ENCODE peak calls at places on chromosomes 5 and 9, in six cellular contexts. W is H1, P is GM12878, S is WTC11, Z is HepG2, G is K562. E is an unnamed sample.

GRCh38 chr5:78738693-78739300 is 90.2 kb upstream of the LHFPL2 start:
- DNase-seq in S (no peak), P (no peak), G (no peak), W (no peak), Z (no peak), E (no peak)

GRCh38 chr5:56112526-56113121 is 117.9 kb upstream of the IL6ST start:
- DNase-seq in W (no peak), Z (no peak), S (no peak), P (no peak), G (no peak), E (no peak)

GRCh38 chr9:108854641-108855528 is 901 bp downstream of the ACTL7B start:
- DNase-seq in G (no peak), W (no peak), P (no peak), Z (no peak), S (no peak), E (no peak)

GRCh38 chr9:114380988-114381387 is 6.8 kb downstream of the AKNA start:
- DNase-seq in G (no peak), S (no peak), P (no peak), W (no peak), Z (no peak), E (no peak)

GRCh38 chr5:121969660-121970295 is 8.0 kb downstream of the SRFBP1 start:
- DNase-seq in Z (no peak), W (no peak), S (no peak), P (no peak), G (no peak), E (no peak)

GRCh38 chr9:123629531-123629930 is 273.5 kb downstream of the CRB2 start:
- DNase-seq in G (no peak), Z (no peak), P (no peak), S (no peak), W (no peak), E (no peak)

GRCh38 chr9:105881654-105882349 is 187.5 kb downstream of the TMEM38B start:
- DNase-seq in W (peak), G (peak), S (peak), Z (peak), P (peak), E (peak)

GRCh38 chr9:77815260-77815659 is 167.1 kb upstream of the GNA14 start:
- DNase-seq in W (no peak), Z (no peak), P (no peak), G (no peak), S (no peak), E (no peak)

GRCh38 chr9:89576404-89576824 is 28.4 kb upstream of the GADD45G start:
- DNase-seq in W (no peak), Z (peak), G (no peak), S (no peak), P (no peak), E (peak)

GRCh38 chr5:179754024-179754423 is 21.4 kb downstream of the MAML1 start:
- DNase-seq in Z (no peak), P (no peak), G (no peak), S (peak), W (no peak), E (no peak)

GRCh38 chr5:88610586-88610985 is 272.4 kb downstream of the MEF2C start:
- DNase-seq in S (no peak), W (no peak), Z (no peak), P (no peak), G (no peak), E (no peak)

GRCh38 chr5:61167382-61167781 is 5.1 kb upstream of the SMIM15 start:
- DNase-seq in Z (no peak), W (no peak), S (no peak), P (no peak), G (no peak), E (peak)

GRCh38 chr9:133955821-133956411 is 36.2 kb downstream of the VAV2 start:
- DNase-seq in W (peak), Z (no peak), P (no peak), S (peak), G (no peak), E (peak)

GRCh38 chr9:17160327-17160726 is 25.5 kb downstream of the CNTLN start:
- DNase-seq in S (no peak), W (no peak), P (no peak), Z (no peak), G (no peak), E (no peak)

GRCh38 chr9:4026925-4027324 is 272.9 kb downstream of the GLIS3 start:
- DNase-seq in P (no peak), W (no peak), G (no peak), Z (no peak), S (no peak), E (no peak)

GRCh38 chr9:131677445-131678180 is 62.3 kb downstream of the RAPGEF1 start:
- DNase-seq in P (peak), Z (peak), G (no peak), W (no peak), S (no peak), E (no peak)

GRCh38 chr5:146040559-146040958 is 64.8 kb downstream of the PLAC8L1 start:
- DNase-seq in S (no peak), Z (no peak), W (no peak), G (no peak), P (no peak), E (no peak)

GRCh38 chr9:108087781-108088180 is 598.2 kb upstream of the KLF4 start:
- DNase-seq in Z (no peak), P (no peak), S (no peak), G (no peak), W (no peak), E (no peak)

GRCh38 chr9:96605328-96605727 is 14.3 kb downstream of the CDC14B start:
- DNase-seq in S (no peak), P (no peak), G (no peak), W (no peak), Z (no peak), E (peak)

GRCh38 chr9:107612136-107612535 is 122.6 kb upstream of the KLF4 start:
- DNase-seq in W (no peak), P (no peak), G (no peak), S (no peak), Z (no peak), E (no peak)

GRCh38 chr9:128910906-128911305 is 9.9 kb upstream of the PHYHD1 start:
- DNase-seq in G (no peak), S (no peak), W (no peak), P (no peak), Z (no peak), E (no peak)

GRCh38 chr5:15702102-15702501 is 202.1 kb downstream of the FBXL7 start:
- DNase-seq in P (no peak), G (no peak), S (no peak), W (no peak), Z (peak), E (peak)

GRCh38 chr9:113173341-113173740 is 22.5 kb downstream of the SLC31A2 start:
- DNase-seq in W (no peak), G (no peak), S (no peak), P (no peak), Z (no peak), E (no peak)

GRCh38 chr5:94901071-94901979 is 282.9 kb downstream of the SLF1 start:
- DNase-seq in G (no peak), Z (no peak), S (no peak), P (peak), W (no peak), E (no peak)

GRCh38 chr5:94903719-94904118 is 285.2 kb downstream of the SLF1 start:
- DNase-seq in W (no peak), G (no peak), S (no peak), P (no peak), Z (no peak), E (no peak)

GRCh38 chr5:94900006-94900505 is 281.6 kb downstream of the SLF1 start:
- DNase-seq in G (no peak), Z (no peak), W (no peak), P (no peak), S (no peak), E (no peak)
- TF ChIP-seq CREB1 in G (no peak), Z (no peak), W (no peak), P (no peak), S (no peak), E (no peak)

DNA sequence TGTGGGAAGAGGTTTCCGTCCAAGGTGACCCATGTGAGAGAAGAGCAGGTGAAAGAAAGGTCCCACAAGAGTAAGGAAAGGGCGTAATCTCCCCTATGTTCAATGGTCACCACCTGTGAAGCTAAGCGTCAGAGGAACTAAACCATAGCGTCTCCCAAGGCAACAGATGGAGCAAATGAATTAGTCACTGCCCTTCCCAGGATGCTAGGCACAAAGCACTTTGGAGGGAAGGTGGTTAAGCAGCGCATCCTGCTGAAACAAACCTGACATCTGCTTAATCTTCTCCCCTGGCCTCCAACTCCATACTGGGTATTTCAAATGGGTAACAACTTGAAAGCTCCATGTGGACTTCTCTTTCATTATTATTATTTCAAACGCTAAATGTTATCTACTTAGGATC is 227.4 kb downstream of the MLLT3 start:
- DNase-seq in G (no peak), S (no peak), P (no peak), W (no peak), Z (no peak), E (peak)
- TF ChIP-seq CREB1 in G (no peak), S (no peak), P (no peak), W (no peak), Z (no peak), E (no peak)

GRCh38 chr5:40082313-40082712 is 597.4 kb upstream of the PTGER4 start:
- DNase-seq in G (no peak), S (no peak), P (no peak), W (no peak), Z (no peak), E (no peak)

GRCh38 chr5:40084614-40085013 is 595.1 kb upstream of the PTGER4 start:
- DNase-seq in Z (no peak), W (no peak), G (no peak), S (no peak), P (no peak), E (no peak)

GRCh38 chr5:40074801-40075200 is 604.9 kb upstream of the PTGER4 start:
- DNase-seq in W (no peak), Z (no peak), S (no peak), P (no peak), G (no peak), E (no peak)

GRCh38 chr5:40078907-40079575 is 600.7 kb upstream of the PTGER4 start:
- DNase-seq in W (no peak), P (no peak), Z (no peak), S (no peak), G (no peak), E (no peak)

DNA sequence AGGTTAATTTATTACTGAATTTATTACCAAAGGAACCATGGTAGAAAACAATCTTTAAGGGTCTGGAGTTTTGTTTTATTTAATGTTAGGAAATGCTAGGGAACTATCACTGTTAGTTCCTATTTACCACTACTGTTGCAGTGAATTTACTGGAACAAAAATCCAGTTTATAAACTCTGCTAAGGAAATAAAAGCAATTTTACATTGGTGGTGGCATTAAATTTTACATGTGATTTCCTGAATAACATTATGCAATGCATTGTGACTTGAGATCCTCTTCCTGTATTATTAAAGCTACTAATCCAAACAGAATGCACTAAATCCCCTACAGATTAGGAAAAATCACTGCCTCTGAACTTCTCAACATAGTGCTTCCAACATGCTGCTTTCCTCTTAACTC is 599.5 kb upstream of the PTGER4 start:
- DNase-seq in P (no peak), G (no peak), S (no peak), W (no peak), Z (no peak), E (no peak)
- TF ChIP-seq CREB1 in P (no peak), G (no peak), S (no peak), W (no peak), Z (no peak), E (no peak)

GRCh38 chr5:143001764-143002351 is 231.7 kb downstream of the ARHGAP26 start:
- DNase-seq in G (no peak), S (no peak), P (no peak), Z (no peak), W (no peak), E (peak)
- TF ChIP-seq CREB1 in G (no peak), S (no peak), P (no peak), Z (no peak), W (no peak), E (no peak)

GRCh38 chr5:177365845-177366527 is 8.3 kb downstream of the RGS14 start:
- DNase-seq in W (no peak), P (no peak), G (peak), S (no peak), Z (no peak), E (peak)
- TF ChIP-seq CREB1 in W (no peak), P (no peak), G (no peak), S (no peak), Z (no peak), E (no peak)

GRCh38 chr5:149268928-149269557 is 2.6 kb upstream of the AFAP1L1 start:
- DNase-seq in Z (peak), S (no peak), W (no peak), G (peak), P (no peak), E (peak)

GRCh38 chr5:149273950-149274349 is 2.3 kb downstream of the AFAP1L1 start:
- DNase-seq in G (no peak), W (no peak), Z (peak), S (no peak), P (no peak), E (no peak)

GRCh38 chr5:149271195-149271716 is 403 bp upstream of the AFAP1L1 start:
- DNase-seq in Z (peak), S (peak), P (no peak), G (no peak), W (peak), E (peak)

GRCh38 chr5:149273237-149273636 is 1.6 kb downstream of the AFAP1L1 start:
- DNase-seq in P (no peak), G (no peak), W (no peak), S (no peak), Z (no peak), E (peak)

GRCh38 chr5:149271717-149272558 is at the start of gene AFAP1L1:
- DNase-seq in G (peak), Z (peak), P (no peak), W (peak), S (peak), E (peak)
- TF ChIP-seq CREB1 in G (no peak), Z (no peak), P (no peak), W (no peak), S (no peak), E (no peak)

GRCh38 chr5:174424219-174425053 is 299.9 kb upstream of the MSX2 start:
- DNase-seq in S (no peak), G (no peak), W (no peak), Z (no peak), P (no peak), E (no peak)
- TF ChIP-seq CREB1 in S (no peak), G (no peak), W (no peak), Z (no peak), P (no peak), E (no peak)

GRCh38 chr5:126884269-126884819 is 107.4 kb downstream of the LMNB1 start:
- DNase-seq in Z (no peak), P (no peak), W (no peak), S (no peak), G (peak), E (no peak)
- TF ChIP-seq CREB1 in Z (no peak), P (no peak), W (no peak), S (no peak), G (peak), E (no peak)

GRCh38 chr9:34458013-34458966 is at the start of the genes DNAI1 and FAM219A:
- DNase-seq in G (peak), S (peak), P (peak), W (peak), Z (peak), E (peak)

GRCh38 chr9:34459356-34459755 is 751 bp downstream of the DNAI1 start:
- DNase-seq in W (no peak), P (no peak), G (no peak), Z (no peak), S (no peak), E (no peak)

GRCh38 chr9:34458967-34459355 is 356 bp downstream of the DNAI1 start:
- DNase-seq in W (no peak), P (no peak), Z (no peak), G (no peak), S (no peak), E (peak)

GRCh38 chr9:34456746-34457145 is 1.6 kb downstream of the FAM219A start:
- DNase-seq in W (no peak), Z (no peak), S (no peak), G (no peak), P (no peak), E (no peak)

GRCh38 chr9:34457266-34458012 is 931 bp downstream of the FAM219A start:
- DNase-seq in W (peak), S (peak), P (no peak), Z (no peak), G (peak), E (peak)
- TF ChIP-seq CREB1 in W (peak), S (no peak), P (no peak), Z (no peak), G (no peak), E (no peak)

E was measured in GM23338.